ENCODE peak calls at places on chromosome 6, in six cellular contexts. P, H, Q, S, W and I are unnamed samples. For H3K4me1, the result is how much of the 10 kb centered on the place peaks cover.

GRCh38 chr6:42190784-42191183 is 4.0 kb downstream of the GUCA1B start:
- DNase-seq in P (no peak), W (no peak), S (peak), Q (no peak), H (no peak), I (no peak)

GRCh38 chr6:53496797-53497196 is 48.1 kb downstream of the GCLC start:
- DNase-seq in P (no peak), S (peak), Q (no peak), W (peak), H (no peak), I (peak)

GRCh38 chr6:166523782-166524569 is 62.5 kb downstream of the RAMACL start:
- DNase-seq in P (no peak), H (no peak), W (no peak), Q (no peak), S (no peak), I (no peak)

GRCh38 chr6:14732226-14732844 is 513.5 kb upstream of the JARID2 start:
- DNase-seq in P (no peak), W (no peak), Q (no peak), H (no peak), S (no peak), I (no peak)

GRCh38 chr6:105993769-105994521 is 92.2 kb upstream of the PRDM1 start:
- DNase-seq in P (no peak), W (no peak), Q (no peak), H (peak), S (no peak), I (peak)

GRCh38 chr6:40779399-40779798 is 192.2 kb upstream of the LRFN2 start:
- DNase-seq in P (no peak), Q (no peak), S (peak), W (peak), H (no peak), I (peak)

GRCh38 chr6:39421383-39422225 is 99.1 kb upstream of the KCNK16 start:
- DNase-seq in P (no peak), W (no peak), H (no peak), S (no peak), Q (no peak), I (no peak)

GRCh38 chr6:142400495-142400894 is 98.7 kb downstream of the ADGRG6 start:
- DNase-seq in P (no peak), H (no peak), W (no peak), S (peak), Q (no peak), I (no peak)

GRCh38 chr6:121680058-121680457 is 244.6 kb downstream of the GJA1 start:
- DNase-seq in S (no peak), Q (no peak), H (no peak), W (no peak), P (no peak), I (no peak)

GRCh38 chr6:40343887-40344565 is 243.1 kb downstream of the LRFN2 start:
- DNase-seq in Q (peak), H (no peak), W (no peak), P (no peak), S (no peak), I (peak)

GRCh38 chr6:56902551-56903464 is 52.1 kb upstream of the BEND6 start:
- DNase-seq in W (peak), S (peak), H (no peak), P (no peak), Q (no peak), I (peak)

GRCh38 chr6:147506704-147507114 is 1.8 kb upstream of the SAMD5 start:
- DNase-seq in S (peak), Q (no peak), H (no peak), P (peak), W (peak), I (peak)

GRCh38 chr6:5379647-5380242 is 118.4 kb downstream of the FARS2 start:
- DNase-seq in P (no peak), Q (no peak), H (no peak), S (no peak), W (no peak), I (peak)

GRCh38 chr6:87722831-87723726 is 21.0 kb upstream of the AKIRIN2 start:
- DNase-seq in W (peak), P (peak), S (peak), H (no peak), Q (no peak), I (peak)

GRCh38 chr6:151087861-151088598 is 151.7 kb upstream of the AKAP12 start:
- DNase-seq in S (peak), P (no peak), W (no peak), H (no peak), Q (no peak), I (no peak)

GRCh38 chr6:2993755-2994317 is 5.9 kb upstream of the NQO2 start:
- DNase-seq in S (no peak), H (no peak), P (no peak), Q (peak), W (no peak), I (no peak)

GRCh38 chr6:139858444-139858843 is 484.0 kb upstream of the CITED2 start:
- DNase-seq in Q (no peak), S (no peak), H (no peak), P (no peak), W (no peak), I (no peak)

GRCh38 chr6:139860193-139860592 is 485.7 kb upstream of the CITED2 start:
- DNase-seq in S (no peak), Q (no peak), P (no peak), H (no peak), W (no peak), I (peak)

GRCh38 chr6:139855741-139856206 is 481.3 kb upstream of the CITED2 start:
- DNase-seq in P (no peak), S (peak), W (no peak), H (no peak), Q (no peak), I (no peak)

GRCh38 chr6:139856562-139856961 is 482.1 kb upstream of the CITED2 start:
- DNase-seq in W (no peak), S (no peak), P (no peak), Q (no peak), H (no peak), I (no peak)

DNA sequence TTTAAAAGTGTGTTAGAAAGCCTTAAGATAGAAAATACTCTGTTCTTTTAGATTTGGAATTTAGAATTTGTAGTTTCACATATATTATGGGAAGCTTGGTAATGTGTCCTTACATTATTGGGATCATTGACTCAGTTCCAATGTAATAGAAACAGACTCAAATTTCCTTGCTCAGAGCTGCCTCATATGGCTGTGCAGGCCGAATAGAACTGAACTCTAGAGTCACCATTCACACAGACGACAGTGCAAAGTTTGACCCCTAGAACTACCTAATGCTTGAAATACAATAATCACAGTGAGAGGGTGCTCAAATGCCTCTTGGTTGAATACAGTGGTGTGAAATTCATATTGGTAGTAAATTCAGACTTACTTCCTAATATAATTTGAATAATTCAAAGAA is 482.7 kb upstream of the CITED2 start:
- DNase-seq in S (no peak), Q (no peak), H (no peak), W (no peak), P (no peak), I (no peak)
- H3K27ac ChIP-seq in S (no peak), Q (no peak), H (no peak), W (no peak), P (no peak), I (no peak)

GRCh38 chr6:30981942-30982772 is 1.4 kb upstream of the MUC21 start:
- DNase-seq in Q (no peak), H (no peak), S (peak), P (peak), W (peak), I (peak)

GRCh38 chr6:30985490-30985889 is 2.0 kb downstream of the MUC21 start:
- DNase-seq in H (no peak), W (no peak), Q (no peak), P (no peak), S (no peak), I (no peak)

GRCh38 chr6:30987304-30987703 is 3.8 kb downstream of the MUC21 start:
- DNase-seq in S (no peak), Q (no peak), P (no peak), H (no peak), W (no peak), I (no peak)

GRCh38 chr6:30979690-30980089 is 3.8 kb upstream of the MUC21 start:
- DNase-seq in W (no peak), P (no peak), S (no peak), H (no peak), Q (no peak), I (no peak)

DNA sequence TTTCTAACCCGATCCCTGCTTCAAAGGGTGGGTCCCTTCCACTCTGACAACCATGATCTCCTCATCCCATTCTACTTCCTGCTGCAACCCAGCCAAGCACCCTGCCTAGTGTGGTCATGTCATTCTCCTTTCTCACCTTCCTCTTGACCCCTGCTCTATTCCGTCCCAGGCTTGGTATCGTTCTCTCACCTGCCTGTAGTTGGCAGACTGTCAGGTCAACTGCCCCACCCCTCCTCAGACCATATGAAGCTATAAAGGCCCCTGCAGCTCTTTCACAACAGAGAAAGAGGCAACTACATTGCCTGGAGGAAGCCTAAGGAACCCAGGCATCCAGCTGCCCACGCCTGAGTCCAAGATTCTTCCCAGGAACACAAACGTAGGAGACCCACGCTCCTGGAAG is at the start of gene MUC21:
- DNase-seq in H (no peak), P (no peak), Q (no peak), W (no peak), S (no peak), I (no peak)
- H3K4me3 ChIP-seq in H (no peak), P (no peak), Q (peak), W (no peak), S (no peak), I (no peak)

DNA sequence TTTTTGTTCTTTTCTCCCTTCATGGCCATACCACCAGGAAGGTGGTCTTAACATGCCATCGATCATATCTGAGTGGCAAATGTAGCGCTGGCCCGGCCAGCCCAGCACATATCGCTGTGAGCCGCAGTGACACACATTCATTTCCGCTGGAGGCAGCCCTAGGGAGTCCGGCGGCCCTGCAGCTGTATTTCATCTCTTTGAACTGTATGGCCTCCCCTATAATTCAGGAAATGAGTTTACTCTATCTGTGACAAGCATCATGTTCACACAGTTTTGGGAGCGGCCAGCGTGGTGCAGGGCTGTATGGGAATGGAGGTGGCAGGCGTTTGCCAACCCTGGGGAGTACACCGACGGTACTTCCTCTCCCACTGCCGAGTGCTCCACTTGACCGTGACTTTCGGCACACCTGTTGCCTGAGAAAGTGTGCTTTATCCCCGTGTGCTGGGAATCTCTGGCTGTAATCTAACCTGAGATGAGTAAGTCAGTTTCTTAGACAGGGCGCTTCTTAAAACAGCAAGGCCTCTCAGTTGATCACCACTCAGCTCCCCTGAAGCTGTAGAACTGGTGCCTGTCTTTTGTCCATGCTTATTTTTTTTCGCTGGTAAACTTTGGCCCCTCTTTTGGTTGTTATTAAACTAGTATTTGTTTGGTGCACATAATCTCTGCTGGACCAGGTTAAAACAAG is 257.1 kb upstream of the TAB2 start:
- DNase-seq in P (no peak), S (no peak), H (peak), Q (no peak), W (no peak), I (no peak)
- H3K4me1 ChIP-seq in P (half or more), S (under half), H (under half), Q (under half), W (under half), I (half or more)

GRCh38 chr6:36384095-36384494 is 3.4 kb downstream of the ETV7 start:
- DNase-seq in W (no peak), H (no peak), P (no peak), S (no peak), Q (peak), I (no peak)

GRCh38 chr6:36386495-36387439 is 702 bp downstream of the ETV7 start:
- DNase-seq in W (peak), S (peak), Q (peak), P (peak), H (no peak), I (peak)

GRCh38 chr6:36383608-36384007 is 3.9 kb downstream of the ETV7 start:
- DNase-seq in W (no peak), P (no peak), Q (peak), H (no peak), S (no peak), I (no peak)

GRCh38 chr6:36389353-36389752 is 1.9 kb upstream of the ETV7 start:
- DNase-seq in Q (no peak), H (no peak), P (no peak), W (no peak), S (no peak), I (no peak)

GRCh38 chr6:36387440-36388303 is at the start of gene ETV7:
- DNase-seq in S (no peak), P (peak), Q (peak), H (no peak), W (peak), I (peak)
- H3K27ac ChIP-seq in S (no peak), P (peak), Q (peak), H (peak), W (no peak), I (peak)

GRCh38 chr6:153099636-153100035 is 31.4 kb downstream of the RGS17 start:
- DNase-seq in W (no peak), S (no peak), Q (no peak), P (no peak), H (no peak), I (no peak)
- H3K4me3 ChIP-seq in W (no peak), S (no peak), Q (no peak), P (no peak), H (no peak), I (no peak)

DNA sequence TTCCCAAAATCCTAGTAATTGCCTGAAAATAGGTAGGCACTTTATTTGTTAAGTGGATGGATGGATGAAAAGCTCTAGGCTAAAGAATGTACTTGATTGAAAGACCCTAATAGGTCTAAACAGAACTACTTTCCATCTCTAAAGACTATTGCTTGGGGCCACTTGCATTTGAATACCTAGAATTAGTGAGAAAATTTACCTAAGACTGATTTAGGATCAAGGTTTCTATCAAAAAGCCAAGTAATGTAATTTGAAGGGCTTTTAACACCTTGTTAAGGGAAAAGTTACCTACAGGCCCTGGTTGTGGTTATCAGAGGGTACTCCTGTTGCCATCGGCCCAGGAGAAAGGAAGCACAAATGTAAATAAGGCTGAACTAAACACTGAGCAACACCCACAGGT is 580.7 kb downstream of the LMBRD1 start:
- DNase-seq in Q (no peak), P (no peak), W (no peak), H (no peak), S (no peak), I (no peak)
- H3K4me1 ChIP-seq in Q (under half), P (under half), W (under half), H (under half), S (under half), I (under half)

GRCh38 chr6:46010771-46011170 is 4.9 kb downstream of the CLIC5 start:
- DNase-seq in H (no peak), P (no peak), W (no peak), Q (no peak), S (no peak), I (peak)
- H3K27ac ChIP-seq in H (peak), P (no peak), W (no peak), Q (no peak), S (no peak), I (no peak)

GRCh38 chr6:167676000-167676665 is 150.6 kb upstream of the AFDN start:
- DNase-seq in Q (no peak), W (no peak), H (no peak), S (no peak), P (peak), I (no peak)

GRCh38 chr6:167679137-167679736 is 147.5 kb upstream of the AFDN start:
- DNase-seq in Q (no peak), W (no peak), P (no peak), H (no peak), S (no peak), I (no peak)

GRCh38 chr6:167678102-167679101 is 148.3 kb upstream of the AFDN start:
- DNase-seq in W (no peak), H (no peak), P (peak), Q (no peak), S (no peak), I (no peak)

GRCh38 chr6:167676666-167677421 is 149.9 kb upstream of the AFDN start:
- DNase-seq in P (no peak), H (no peak), Q (no peak), S (no peak), W (no peak), I (no peak)

GRCh38 chr6:167677422-167677789 is 149.3 kb upstream of the AFDN start:
- DNase-seq in H (no peak), P (no peak), S (no peak), Q (no peak), W (no peak), I (no peak)
- H3K4me3 ChIP-seq in H (no peak), P (no peak), S (no peak), Q (no peak), W (no peak), I (no peak)